ENCODE peak calls at places on chromosomes 3 and 15, in five cellular contexts. H is mammary epithelial cell; I is CD8-positive, alpha-beta T cell; F is lower lobe of right lung; E is PC-9. V is an unnamed sample.

GRCh38 chr15:59622289-59622688 is 10.7 kb downstream of the GCNT3 start:
- DNase-seq in H (peak), F (peak), E (peak), I (peak), V (peak)

GRCh38 chr3:178352300-178353021 is 183.8 kb upstream of the KCNMB2 start:
- DNase-seq in E (no peak), H (peak), F (no peak), I (no peak), V (no peak)

GRCh38 chr15:54519577-54519976 is 541.3 kb downstream of the UNC13C start:
- DNase-seq in I (no peak), H (no peak), E (no peak), F (no peak), V (no peak)

GRCh38 chr3:145648396-145648795 is 512.6 kb downstream of the PLOD2 start:
- DNase-seq in H (no peak), I (no peak), F (no peak), E (no peak), V (no peak)

GRCh38 chr3:196237203-196237602 is 20.9 kb downstream of the SLC51A start:
- DNase-seq in E (no peak), I (no peak), H (no peak), F (no peak), V (no peak)

GRCh38 chr15:57541805-57542504 is 49.7 kb upstream of the MYZAP start:
- DNase-seq in F (peak), H (peak), E (no peak), I (peak), V (peak)

GRCh38 chr3:149554826-149555225 is 80.3 kb downstream of the TM4SF4 start:
- DNase-seq in H (peak), I (no peak), F (no peak), E (peak), V (peak)

GRCh38 chr15:70556376-70556775 is 207.0 kb downstream of the UACA start:
- DNase-seq in F (no peak), E (no peak), H (no peak), I (no peak), V (no peak)

GRCh38 chr3:163929253-163929652 is 1149.0 kb downstream of the SI start:
- DNase-seq in F (no peak), E (no peak), H (no peak), I (no peak), V (peak)

GRCh38 chr3:16058511-16058910 is 116.0 kb upstream of the GALNT15 start:
- DNase-seq in E (peak), I (no peak), F (no peak), H (no peak), V (peak)

GRCh38 chr3:24451461-24452099 is 43.1 kb downstream of the THRB start:
- DNase-seq in I (no peak), H (peak), E (peak), F (no peak), V (peak)

GRCh38 chr3:71438904-71439303 is 144.6 kb downstream of the FOXP1 start:
- DNase-seq in I (no peak), H (no peak), E (no peak), F (no peak), V (no peak)

GRCh38 chr3:81339040-81339845 is 422.2 kb downstream of the GBE1 start:
- DNase-seq in E (peak), H (peak), I (no peak), F (no peak), V (peak)

GRCh38 chr15:22229971-22230815 is 149.9 kb downstream of the OR4M2 start:
- DNase-seq in H (no peak), I (no peak), E (no peak), F (no peak), V (no peak)

GRCh38 chr3:24128195-24129005 is 183.3 kb downstream of the NR1D2 start:
- DNase-seq in H (peak), I (no peak), E (peak), F (no peak), V (peak)

GRCh38 chr15:56187665-56188064 is 56.0 kb downstream of the RFX7 start:
- DNase-seq in E (no peak), F (no peak), H (no peak), I (no peak), V (no peak)

GRCh38 chr3:45736707-45737106 is 47.5 kb downstream of the SACM1L start:
- DNase-seq in E (no peak), H (no peak), F (no peak), I (no peak), V (no peak)

GRCh38 chr3:30400924-30401323 is 205.5 kb upstream of the TGFBR2 start:
- DNase-seq in I (no peak), H (no peak), E (no peak), F (no peak), V (no peak)

GRCh38 chr3:99866167-99866810 is 48.6 kb downstream of the CMSS1 start:
- DNase-seq in F (no peak), E (no peak), I (no peak), H (peak), V (no peak)

GRCh38 chr15:92808611-92809063 is 91.5 kb upstream of the CHD2 start:
- DNase-seq in I (no peak), E (peak), F (peak), H (peak), V (no peak)

GRCh38 chr3:123036352-123037014 is 8.9 kb upstream of the SEMA5B start:
- DNase-seq in I (no peak), H (peak), F (no peak), E (peak), V (peak)

GRCh38 chr15:94206463-94207167 is 24.7 kb upstream of the MCTP2 start:
- DNase-seq in E (no peak), F (no peak), H (peak), I (no peak), V (peak)

GRCh38 chr3:75272708-75273107 is 391.4 kb upstream of the FRG2C start:
- DNase-seq in E (no peak), F (no peak), I (no peak), H (peak), V (peak)

GRCh38 chr3:63918321-63918720 is 6.1 kb upstream of the SCAANT1 start:
- DNase-seq in F (no peak), I (no peak), E (peak), H (no peak), V (peak)

GRCh38 chr15:56475351-56475750 is 10.4 kb upstream of the MNS1 start:
- DNase-seq in E (no peak), H (no peak), F (no peak), I (no peak), V (no peak)

GRCh38 chr15:69321041-69321554 is 22.4 kb downstream of the PAQR5 start:
- DNase-seq in H (no peak), I (no peak), F (no peak), E (no peak), V (no peak)

GRCh38 chr3:184405075-184406060 is 25.5 kb downstream of the CHRD start:
- DNase-seq in I (no peak), E (no peak), F (no peak), H (no peak), V (no peak)

GRCh38 chr15:75044258-75044878 is 21.0 kb downstream of the PPCDC start:
- DNase-seq in H (no peak), I (no peak), E (no peak), F (no peak), V (no peak)

GRCh38 chr15:75043509-75044257 is 20.3 kb downstream of the PPCDC start:
- DNase-seq in I (peak), F (peak), E (peak), H (peak), V (peak)

GRCh38 chr15:75038948-75039533 is 15.7 kb downstream of the PPCDC start:
- DNase-seq in H (no peak), I (no peak), F (no peak), E (no peak), V (no peak)

GRCh38 chr15:75045332-75046015 is 22.1 kb downstream of the PPCDC start:
- DNase-seq in H (no peak), I (no peak), E (no peak), F (no peak), V (no peak)

GRCh38 chr15:75042730-75043508 is 19.5 kb downstream of the PPCDC start:
- DNase-seq in I (peak), H (peak), E (peak), F (peak), V (peak)
- H3K4me3 ChIP-seq in I (no peak), H (no peak), E (no peak), F (peak), V (no peak)

GRCh38 chr15:72306211-72306785 is 13.7 kb downstream of the CELF6 start:
- DNase-seq in I (peak), H (no peak), F (no peak), E (no peak), V (peak)
- H3K4me3 ChIP-seq in I (no peak), H (no peak), F (no peak), E (no peak), V (no peak)

DNA sequence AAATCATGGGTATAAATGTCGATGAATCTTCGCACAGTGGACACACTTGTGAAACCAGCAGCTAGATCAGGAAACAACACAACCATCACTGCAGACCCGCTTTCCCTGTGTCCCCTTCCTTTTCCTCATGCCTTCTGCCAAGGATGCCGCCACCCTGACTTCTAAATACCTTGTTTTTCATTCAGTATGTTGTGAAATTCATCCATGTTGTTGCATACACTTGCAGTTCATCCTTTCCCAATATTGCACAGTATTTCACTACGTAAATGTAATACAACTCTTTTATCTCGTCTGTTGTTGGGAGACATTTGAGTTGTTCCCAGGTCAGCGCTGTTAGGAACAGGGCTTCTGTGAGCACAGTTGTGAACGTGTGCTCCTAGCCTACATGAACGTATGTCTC is 24.2 kb downstream of the TLNRD1 start:
- DNase-seq in F (no peak), E (no peak), H (no peak), I (no peak), V (no peak)
- H3K4me3 ChIP-seq in F (no peak), E (no peak), H (no peak), I (no peak), V (no peak)

DNA sequence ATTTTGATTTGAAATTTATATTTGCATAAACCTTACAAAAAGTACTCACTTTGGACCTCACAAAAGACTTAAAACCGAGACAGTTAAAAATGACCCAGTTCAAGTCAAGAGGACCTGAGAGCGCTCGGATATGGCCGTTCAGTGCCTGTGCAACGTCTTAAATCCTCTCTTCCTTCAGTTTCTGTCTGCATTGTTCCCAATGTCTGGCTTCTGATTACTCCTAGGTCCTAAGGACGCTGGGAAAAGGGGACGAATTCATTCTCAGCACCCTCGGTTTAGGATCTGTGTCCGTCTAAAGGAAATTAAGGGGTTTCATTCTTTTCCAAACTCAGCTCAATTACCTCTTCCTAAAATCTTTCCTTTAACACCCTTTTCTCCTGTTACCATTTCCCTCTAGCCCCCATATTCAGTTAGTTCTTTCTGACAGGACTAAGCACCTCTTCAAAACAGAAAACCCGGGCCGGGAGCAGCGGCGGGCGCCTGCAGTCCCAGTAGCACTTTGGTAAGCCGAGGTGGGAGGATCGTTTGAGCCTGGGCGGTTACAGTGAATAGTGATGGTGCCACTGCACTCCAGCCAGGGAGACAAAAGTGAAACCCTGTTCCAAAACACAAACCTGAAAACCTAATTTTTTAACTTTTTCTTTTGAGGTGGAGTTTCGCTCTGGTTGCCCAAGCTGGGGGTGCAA is 931 bp downstream of the DPPA4 start:
- DNase-seq in I (peak), F (no peak), E (no peak), H (no peak), V (no peak)
- H3K4me3 ChIP-seq in I (peak), F (peak), E (no peak), H (no peak), V (no peak)

DNA sequence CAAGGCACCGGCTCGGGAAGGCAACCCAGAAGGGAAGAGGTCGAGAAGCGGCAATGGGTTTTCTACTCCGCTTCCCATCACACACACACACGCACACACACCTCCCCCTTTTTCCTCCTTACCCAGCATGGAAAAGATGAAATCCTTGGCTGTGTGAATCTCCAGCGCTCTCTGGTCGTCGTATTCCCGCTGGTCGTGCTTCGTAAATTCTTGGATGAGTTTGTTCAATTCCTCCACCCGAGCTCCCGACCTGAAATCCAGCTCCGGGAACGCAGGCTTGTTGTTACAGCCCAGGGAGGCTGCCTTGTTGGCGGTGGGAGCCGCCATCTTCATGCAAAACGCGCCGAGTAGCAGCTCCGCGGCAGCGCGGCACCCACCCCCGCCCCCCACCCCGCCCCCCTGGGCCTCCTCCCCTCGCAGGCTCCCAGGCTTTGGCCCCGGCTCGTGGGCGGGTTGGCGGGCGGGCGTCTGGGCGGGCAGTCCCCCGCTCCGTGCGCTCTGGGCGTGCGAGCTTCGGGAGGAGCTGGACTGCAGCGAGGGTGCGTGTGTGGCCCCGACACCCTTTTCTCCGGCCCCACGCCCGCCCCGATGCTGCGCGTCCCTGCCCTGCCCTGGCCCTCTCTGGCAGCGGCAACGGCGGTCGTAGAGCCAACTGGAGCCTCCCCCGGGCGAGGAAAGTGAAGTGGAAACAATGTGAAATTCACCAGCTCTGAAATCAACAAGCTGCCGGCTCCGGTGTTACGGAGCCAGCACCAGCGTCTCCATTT is at the start of gene MB21D2:
- DNase-seq in E (peak), I (peak), F (peak), H (peak), V (peak)
- H3K4me3 ChIP-seq in E (peak), I (peak), F (peak), H (peak), V (peak)

GRCh38 chr15:66950114-66950513 is 115.3 kb upstream of the SMAD3 start:
- DNase-seq in F (no peak), E (no peak), I (no peak), H (no peak), V (no peak)
- H3K4me3 ChIP-seq in F (no peak), E (no peak), I (no peak), H (no peak), V (no peak)

DNA sequence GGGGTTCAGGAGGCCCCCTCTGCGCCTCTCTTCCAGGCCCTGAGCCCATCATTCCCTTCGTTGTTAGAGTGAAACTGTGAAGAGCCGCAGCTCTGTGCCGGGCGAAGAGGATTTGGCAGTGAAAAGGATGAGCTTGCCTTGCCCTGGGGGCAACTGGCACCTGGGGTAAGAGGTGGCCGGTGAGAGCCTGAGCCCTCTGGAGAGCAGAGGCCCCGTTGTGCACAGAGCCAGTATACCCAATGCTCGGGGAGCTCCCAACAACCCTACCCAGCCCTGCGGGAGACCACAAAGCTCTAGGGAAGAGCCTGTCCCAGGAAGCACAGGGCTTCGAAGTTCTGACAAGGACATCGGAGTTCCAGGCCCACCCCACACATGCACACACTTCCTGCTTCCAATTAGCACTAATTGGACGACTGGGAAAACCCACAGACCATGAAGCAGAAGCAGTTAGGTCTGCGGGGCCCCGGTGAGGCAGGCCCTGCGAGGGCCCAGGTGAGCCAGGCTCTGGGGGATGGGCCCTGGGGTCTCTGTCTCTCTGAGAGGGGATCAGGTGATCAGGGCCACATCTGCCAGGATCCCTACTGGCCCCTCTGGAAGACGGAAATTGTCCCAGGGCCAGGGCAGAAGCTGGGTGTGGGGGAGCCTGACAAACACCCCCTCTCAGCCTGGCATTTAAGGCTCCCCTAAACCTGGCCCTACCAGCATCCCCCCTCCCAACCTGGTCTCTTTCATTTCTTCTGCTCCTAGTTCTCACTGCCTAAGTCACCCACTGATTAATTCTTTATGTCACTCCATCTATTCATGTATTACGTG is 27.9 kb upstream of the SFMBT1 start:
- DNase-seq in E (no peak), F (no peak), I (no peak), H (no peak), V (no peak)
- H3K4me3 ChIP-seq in E (no peak), F (peak), I (peak), H (peak), V (peak)

V was measured in bronchial epithelial cell.